ENCODE peak calls at places on chromosomes 13 and 19, in eight cellular contexts. N is A549, X is GM12878, Z is HCT116, V is H1, D is endothelial cell of umbilical vein, I is HepG2, Q is K562. K is an unnamed sample.

GRCh38 chr13:107043016-107043957 is 475.4 kb upstream of the ARGLU1 start:
- DNase-seq in V (no peak), X (no peak), N (no peak), Z (no peak), I (no peak), Q (no peak), D (no peak), K (no peak)

GRCh38 chr13:24626449-24626848 is 53.8 kb upstream of the ATP12A start:
- DNase-seq in N (no peak), D (no peak), V (no peak), X (no peak), Z (no peak), Q (no peak), I (no peak), K (no peak)

GRCh38 chr13:76812971-76813691 is 73.1 kb downstream of the KCTD12 start:
- DNase-seq in X (no peak), Z (no peak), N (no peak), V (no peak), D (peak), Q (no peak), I (no peak), K (no peak)

GRCh38 chr19:1646149-1646930 is 6.1 kb downstream of the TCF3 start:
- DNase-seq in V (no peak), Q (no peak), I (no peak), N (no peak), X (no peak), Z (no peak), D (no peak), K (no peak)

GRCh38 chr19:10339380-10339960 is at the start of gene ICAM3:
- DNase-seq in Q (no peak), N (no peak), V (no peak), D (no peak), X (peak), Z (no peak), I (no peak), K (peak)

GRCh38 chr19:47074621-47075020 is 26.2 kb upstream of the TMEM160 start:
- DNase-seq in D (no peak), X (no peak), Z (no peak), Q (no peak), I (no peak), V (no peak), N (no peak), K (no peak)

GRCh38 chr13:33870046-33870668 is 52.2 kb downstream of the RFC3 start:
- DNase-seq in D (no peak), Z (no peak), V (no peak), I (no peak), X (no peak), Q (no peak), N (no peak), K (no peak)

GRCh38 chr13:33109801-33110200 is 93.6 kb downstream of the KL start:
- DNase-seq in Z (no peak), I (no peak), X (no peak), N (no peak), V (no peak), D (no peak), Q (peak), K (no peak)

GRCh38 chr19:46823049-46823448 is 27.6 kb downstream of the AP2S1 start:
- DNase-seq in X (no peak), V (no peak), D (no peak), N (no peak), I (no peak), Z (no peak), Q (no peak), K (no peak)

GRCh38 chr19:41350735-41351338 is 2.9 kb downstream of the TGFB1 start:
- DNase-seq in D (peak), V (no peak), Z (no peak), I (no peak), N (no peak), X (no peak), Q (peak), K (no peak)

GRCh38 chr13:40190656-40191100 is 475.8 kb downstream of the FOXO1 start:
- DNase-seq in X (no peak), Q (no peak), Z (no peak), D (peak), I (peak), N (no peak), V (no peak), K (peak)

GRCh38 chr13:48158290-48158689 is 63.4 kb upstream of the MED4 start:
- DNase-seq in I (no peak), X (peak), V (no peak), N (no peak), Z (no peak), Q (no peak), D (no peak), K (peak)

GRCh38 chr19:39470724-39471339 is 9.8 kb upstream of the TIMM50 start:
- DNase-seq in Z (no peak), I (no peak), V (no peak), D (no peak), N (no peak), X (no peak), Q (no peak), K (no peak)

GRCh38 chr13:104980571-104980970 is 1554.9 kb downstream of the EFNB2 start:
- DNase-seq in Z (no peak), X (no peak), I (no peak), V (no peak), D (no peak), N (no peak), Q (no peak), K (no peak)

GRCh38 chr19:14031719-14032480 is at the start of gene IL27RA:
- DNase-seq in D (peak), X (peak), Z (no peak), I (peak), Q (peak), V (peak), N (peak), K (peak)

GRCh38 chr13:33075996-33076395 is 59.8 kb downstream of the KL start:
- DNase-seq in D (no peak), I (no peak), N (no peak), X (no peak), V (no peak), Q (no peak), Z (no peak), K (no peak)

GRCh38 chr19:10871711-10872550 is 578 bp downstream of the CARM1 start:
- DNase-seq in Q (peak), D (peak), Z (no peak), X (no peak), N (no peak), V (no peak), I (no peak), K (peak)

GRCh38 chr19:32976223-32976805 is 4.3 kb downstream of the FAAP24 start:
- DNase-seq in X (no peak), Z (peak), V (peak), D (peak), I (peak), Q (peak), N (peak), K (peak)

GRCh38 chr13:27359203-27359821 is 65.1 kb upstream of the GTF3A start:
- DNase-seq in N (peak), I (peak), D (peak), V (no peak), X (no peak), Q (peak), Z (peak), K (peak)

GRCh38 chr13:32056316-32056715 is 24.7 kb downstream of the FRY start:
- DNase-seq in N (no peak), Q (no peak), V (no peak), I (no peak), Z (no peak), X (no peak), D (no peak), K (no peak)

GRCh38 chr13:25778302-25778701 is 273.5 kb downstream of the SHISA2 start:
- DNase-seq in I (no peak), N (no peak), D (no peak), V (no peak), Z (no peak), Q (no peak), X (no peak), K (peak)

GRCh38 chr13:110499621-110500281 is 61.8 kb downstream of the RAB20 start:
- DNase-seq in V (no peak), I (no peak), Z (no peak), N (no peak), X (no peak), Q (no peak), D (no peak), K (no peak)

GRCh38 chr13:95385808-95386207 is 84.6 kb upstream of the ABCC4 start:
- DNase-seq in N (no peak), I (no peak), X (no peak), D (no peak), Z (no peak), Q (no peak), V (no peak), K (no peak)

GRCh38 chr19:35153701-35154534 is 617 bp upstream of the FXYD5 start:
- DNase-seq in I (no peak), D (peak), X (no peak), V (no peak), N (peak), Z (no peak), Q (peak), K (peak)

GRCh38 chr19:12784871-12785430 is 6.3 kb upstream of the JUNB start:
- DNase-seq in D (no peak), N (no peak), V (no peak), X (no peak), Z (no peak), I (no peak), Q (no peak), K (peak)

GRCh38 chr19:45766919-45767346 is 2.1 kb downstream of the SIX5 start:
- DNase-seq in N (no peak), V (no peak), D (no peak), X (no peak), Z (no peak), Q (no peak), I (no peak), K (no peak)

GRCh38 chr13:99464441-99464949 is 36.8 kb upstream of the TM9SF2 start:
- DNase-seq in I (no peak), N (no peak), V (no peak), Z (no peak), D (no peak), X (no peak), Q (no peak), K (no peak)

GRCh38 chr13:27339299-27339698 is 68.7 kb downstream of the RASL11A start:
- DNase-seq in V (no peak), Z (peak), I (peak), D (peak), X (no peak), Q (peak), N (peak), K (peak)

GRCh38 chr19:7874080-7874856 is at the start of gene PRR36:
- DNase-seq in Z (no peak), I (peak), X (no peak), N (no peak), Q (peak), D (peak), V (no peak), K (no peak)

GRCh38 chr13:28707629-28708427 is 10.9 kb downstream of the SLC46A3 start:
- DNase-seq in N (no peak), D (no peak), X (peak), I (no peak), Z (no peak), V (no peak), Q (no peak), K (peak)

GRCh38 chr13:91372813-91373420 is 25.4 kb downstream of the MIR17HG start:
- DNase-seq in Z (no peak), N (no peak), I (peak), X (no peak), V (no peak), Q (no peak), D (no peak), K (no peak)

GRCh38 chr13:51629711-51630575 is 45.7 kb downstream of the WDFY2 start:
- DNase-seq in Z (no peak), I (no peak), D (no peak), Q (no peak), V (no peak), X (no peak), N (no peak), K (no peak)

GRCh38 chr13:108983273-108983672 is 353.9 kb downstream of the MYO16 start:
- DNase-seq in Q (no peak), X (no peak), V (no peak), I (no peak), N (no peak), D (no peak), Z (no peak), K (no peak)

GRCh38 chr13:108985166-108985565 is 355.8 kb downstream of the MYO16 start:
- DNase-seq in D (no peak), Z (no peak), V (no peak), N (no peak), X (no peak), I (no peak), Q (no peak), K (no peak)

GRCh38 chr13:108987945-108988344 is 358.5 kb downstream of the MYO16 start:
- DNase-seq in Z (no peak), N (no peak), V (no peak), I (no peak), D (no peak), Q (no peak), X (no peak), K (no peak)

GRCh38 chr13:108984251-108984920 is 355.0 kb downstream of the MYO16 start:
- DNase-seq in Z (no peak), I (no peak), X (no peak), V (no peak), D (no peak), Q (no peak), N (no peak), K (no peak)

DNA sequence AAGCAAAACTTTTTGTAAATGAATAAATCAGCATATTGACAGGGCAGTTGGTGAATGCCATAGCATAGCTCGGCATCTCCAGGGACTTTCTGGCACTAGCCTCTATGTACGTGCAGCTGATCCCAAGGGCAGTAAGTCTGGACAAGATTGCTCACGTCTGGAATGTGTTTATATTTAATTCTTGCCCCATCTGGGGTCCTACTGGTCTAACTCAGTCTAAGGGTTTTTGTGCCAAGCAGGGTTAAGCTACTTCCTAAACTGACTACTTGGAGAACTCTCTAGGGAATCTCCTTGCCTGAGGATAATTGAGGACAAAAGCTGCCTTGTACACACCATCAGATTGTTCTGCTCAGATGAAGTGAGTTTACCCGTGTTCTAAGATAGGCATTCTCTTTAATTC is 358.1 kb downstream of the MYO16 start:
- DNase-seq in D (no peak), Z (no peak), Q (no peak), N (no peak), X (no peak), V (no peak), I (no peak), K (no peak)
- TF ChIP-seq MAX in D (no peak), Z (no peak), Q (no peak), N (no peak), X (no peak), V (no peak), I (no peak), K (no peak)

GRCh38 chr19:4557971-4558941 is 1.2 kb downstream of the SEMA6B start:
- DNase-seq in N (no peak), Q (no peak), I (no peak), X (no peak), D (peak), Z (no peak), V (no peak), K (no peak)

GRCh38 chr19:4555657-4556561 is 3.6 kb downstream of the SEMA6B start:
- DNase-seq in D (no peak), N (peak), X (no peak), V (no peak), Z (peak), Q (peak), I (no peak), K (peak)

GRCh38 chr19:4556574-4557185 is 2.8 kb downstream of the SEMA6B start:
- DNase-seq in X (no peak), Z (peak), Q (peak), D (peak), I (no peak), V (no peak), N (peak), K (peak)

GRCh38 chr19:4559569-4559968 is at the start of gene SEMA6B:
- DNase-seq in D (peak), I (no peak), N (no peak), Q (no peak), V (no peak), X (no peak), Z (no peak), K (no peak)

GRCh38 chr19:4557186-4557970 is 2.1 kb downstream of the SEMA6B start:
- DNase-seq in N (no peak), Z (no peak), X (no peak), I (no peak), V (no peak), Q (peak), D (no peak), K (no peak)
- TF ChIP-seq CTCF in N (no peak), Z (no peak), X (peak), I (peak), V (peak), Q (peak), D (peak), K (peak)

DNA sequence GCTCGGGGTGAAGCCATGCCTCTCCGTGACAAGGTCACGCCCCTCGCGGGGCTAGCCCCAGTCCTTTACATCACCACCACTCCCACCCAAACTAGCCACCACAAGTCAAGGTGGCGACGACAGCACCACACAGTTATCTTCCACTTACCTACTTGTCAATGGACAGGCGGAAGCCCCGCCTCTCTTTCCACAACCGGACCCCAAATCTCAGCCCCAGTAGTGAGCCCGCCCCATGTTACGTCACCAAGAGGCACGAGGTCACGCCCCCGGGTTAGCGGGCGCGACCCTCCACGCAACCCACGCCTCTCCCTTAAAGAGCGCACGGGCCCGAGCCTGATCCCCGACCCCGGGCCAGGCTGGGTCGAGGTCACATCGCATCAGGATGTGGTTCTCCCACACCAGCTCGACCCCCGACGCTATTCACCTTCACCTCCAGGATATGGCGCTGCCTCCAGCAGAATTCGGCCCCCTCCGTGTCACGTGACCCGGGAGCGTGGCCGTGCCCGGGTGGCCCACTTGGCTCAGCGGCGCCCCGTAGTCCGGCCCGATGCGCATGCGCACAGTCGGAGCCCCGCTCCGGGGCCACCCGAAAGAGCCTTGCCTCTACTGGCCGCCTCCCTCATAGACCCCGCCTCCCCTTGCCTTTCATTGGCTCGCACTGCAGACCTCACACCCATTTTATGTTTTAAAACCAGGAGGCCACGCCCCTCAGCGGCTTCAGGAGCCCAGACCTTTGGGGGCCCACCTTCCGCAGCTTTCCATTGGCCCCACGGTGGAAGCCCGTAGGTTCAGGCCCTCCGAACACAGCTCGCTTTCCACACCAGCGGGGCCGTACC is 18.2 kb downstream of the SYDE1 start:
- DNase-seq in D (peak), X (peak), I (peak), V (peak), Q (peak), Z (peak), N (peak), K (peak)
- TF ChIP-seq POLR2A in D (peak), X (peak), I (peak), V (peak), Q (peak), Z (no peak), N (peak), K (peak)

GRCh38 chr13:80533175-80533574 is 192.2 kb upstream of the SPRY2 start:
- DNase-seq in D (no peak), Z (no peak), X (no peak), N (no peak), Q (no peak), V (no peak), I (no peak), K (no peak)
- TF ChIP-seq MAX in D (no peak), Z (no peak), X (no peak), N (no peak), Q (no peak), V (no peak), I (no peak), K (no peak)

GRCh38 chr13:43387880-43388279 is 364.5 kb downstream of the DNAJC15 start:
- DNase-seq in D (no peak), V (no peak), X (no peak), I (no peak), Q (no peak), Z (no peak), N (no peak), K (no peak)
- TF ChIP-seq CTCF in D (no peak), V (no peak), X (no peak), I (no peak), Q (no peak), Z (no peak), N (no peak), K (no peak)

K was measured in NB4.